ENCODE peak calls at places on chromosomes 3 and 15, in seven cellular contexts. Z is NCI-H510A; L is NAMALWA; E is pancreas; K is iPS DF 6.9; R is stimulated activated naive B cell treated with anti-CD40 and anti-IgM and Interleukin-4, amounts not matched to agents 10 μg/mL and 1 μg/mL and 100 μg/mL, for 72 hours; D is NCI-H774. Y is an unnamed sample.

GRCh38 chr3:33006571-33007286 is 55.3 kb downstream of the CCR4 start:
- DNase-seq in D (no peak), R (no peak), E (no peak), K (no peak), L (no peak), Z (no peak), Y (no peak)

GRCh38 chr3:133574260-133574881 is 885 bp downstream of the CDV3 start:
- DNase-seq in R (peak), D (no peak), E (peak), Z (no peak), L (peak), K (no peak), Y (no peak)

GRCh38 chr3:25911525-25912295 is 121.8 kb downstream of the OXSM start:
- DNase-seq in E (no peak), R (no peak), D (no peak), L (no peak), Z (no peak), K (no peak), Y (no peak)

GRCh38 chr3:150763841-150764483 is 993 bp upstream of the SIAH2 start:
- DNase-seq in L (peak), Z (peak), R (peak), E (peak), K (no peak), D (peak), Y (no peak)

GRCh38 chr3:45011756-45012441 is 14.2 kb upstream of the CLEC3B start:
- DNase-seq in K (no peak), Z (no peak), R (no peak), L (peak), E (no peak), D (no peak), Y (no peak)

GRCh38 chr3:12663311-12663935 is 494 bp downstream of the RAF1 start:
- DNase-seq in L (no peak), E (peak), D (no peak), R (peak), Z (peak), K (no peak), Y (no peak)

GRCh38 chr15:86773766-86774165 is 694.1 kb downstream of the AGBL1 start:
- DNase-seq in L (no peak), Z (peak), E (no peak), K (no peak), R (no peak), D (peak), Y (no peak)

GRCh38 chr3:53137221-53137620 is 7.0 kb upstream of the RFT1 start:
- DNase-seq in R (no peak), L (no peak), E (no peak), Z (peak), D (no peak), K (no peak), Y (no peak)

GRCh38 chr3:120858501-120858900 is 49.5 kb upstream of the STXBP5L start:
- DNase-seq in E (no peak), Z (no peak), L (no peak), K (no peak), D (no peak), R (no peak), Y (no peak)

GRCh38 chr15:86572368-86572841 is 492.7 kb downstream of the AGBL1 start:
- DNase-seq in E (no peak), Z (no peak), R (no peak), K (no peak), D (no peak), L (no peak), Y (no peak)

GRCh38 chr3:43817825-43818224 is 127.1 kb downstream of the ABHD5 start:
- DNase-seq in K (no peak), L (no peak), R (peak), Z (no peak), E (no peak), D (no peak), Y (no peak)

GRCh38 chr15:86199467-86200145 is 119.9 kb downstream of the AGBL1 start:
- DNase-seq in L (no peak), E (no peak), R (no peak), D (no peak), K (no peak), Z (no peak), Y (no peak)

GRCh38 chr3:186442162-186442561 is 80.1 kb upstream of the DGKG start:
- DNase-seq in E (no peak), L (no peak), D (no peak), R (no peak), K (no peak), Z (no peak), Y (no peak)

GRCh38 chr3:11465744-11466611 is 177.7 kb downstream of the VGLL4 start:
- DNase-seq in E (no peak), Z (no peak), K (no peak), D (no peak), R (no peak), L (no peak), Y (no peak)

GRCh38 chr3:180855364-180855763 is 57.1 kb upstream of the FXR1 start:
- DNase-seq in K (no peak), L (peak), E (no peak), R (no peak), Z (no peak), D (no peak), Y (peak)

GRCh38 chr3:72427575-72427974 is 420.7 kb downstream of the SHQ1 start:
- DNase-seq in Z (no peak), D (no peak), R (no peak), L (no peak), E (no peak), K (no peak), Y (no peak)

GRCh38 chr3:177516130-177517011 is 319.1 kb upstream of the TBL1XR1 start:
- DNase-seq in Z (no peak), K (no peak), D (no peak), L (no peak), E (no peak), R (no peak), Y (no peak)

GRCh38 chr15:60374628-60375081 is 23.1 kb downstream of the ANXA2 start:
- DNase-seq in E (no peak), K (no peak), R (no peak), Z (peak), L (no peak), D (peak), Y (no peak)